ENCODE peak calls at places on chromosomes 12 and 14, in seven cellular contexts. D is IMR-90, O is neuronal stem cell, M is H9, T is H1, E is mesenchymal stem cell, X is trophoblast cell. Y is an unnamed sample.
A peak's percentile ranks its signal among the peaks of the same experiment; 100 is the strongest.

GRCh38 chr12:69687390-69687789 is 11.7 kb downstream of the BEST3 start:
- DNase-seq in X (peak; percentile 8), T (no peak), O (no peak), D (no peak), E (peak; percentile 17), M (no peak), Y (no peak)

GRCh38 chr12:68785358-68785757 is 22.6 kb upstream of the MDM2 start:
- DNase-seq in D (peak; percentile 43), T (no peak), E (no peak), O (no peak), X (peak; percentile 17), M (no peak), Y (no peak)

GRCh38 chr14:32602699-32603098 is 273.6 kb downstream of the AKAP6 start:
- DNase-seq in X (no peak), E (no peak), D (no peak), T (no peak), O (no peak), M (no peak), Y (no peak)

GRCh38 chr14:23122086-23122485 is 3.0 kb upstream of the CEBPE start:
- DNase-seq in E (no peak), M (no peak), O (no peak), X (no peak), T (no peak), D (no peak), Y (no peak)

GRCh38 chr12:112172556-112173324 is 47.4 kb downstream of the TRAFD1 start:
- DNase-seq in O (no peak), M (no peak), E (no peak), D (no peak), X (no peak), T (no peak), Y (no peak)

GRCh38 chr14:71705460-71705859 is 226.8 kb upstream of the RGS6 start:
- DNase-seq in M (no peak), D (peak; percentile 78), T (no peak), E (no peak), O (no peak), X (no peak), Y (no peak)

GRCh38 chr14:92728781-92729364 is 19.6 kb downstream of the LGMN start:
- DNase-seq in E (no peak), D (peak; percentile 31), T (no peak), O (no peak), X (peak; percentile 65), M (no peak), Y (peak; percentile 14)

GRCh38 chr12:93173178-93173957 is 204.4 kb upstream of the NUDT4 start:
- DNase-seq in D (peak; percentile 75), X (no peak), M (no peak), T (no peak), O (no peak), E (no peak), Y (no peak)

GRCh38 chr12:93137656-93138612 is 208.8 kb upstream of the EEA1 start:
- DNase-seq in E (peak; percentile 78), M (no peak), T (no peak), O (no peak), X (peak; percentile 85), D (peak; percentile 90), Y (peak; percentile 28)

GRCh38 chr14:74685054-74685453 is 27.8 kb downstream of the AREL1 start:
- DNase-seq in O (no peak), D (no peak), T (no peak), E (no peak), M (no peak), X (no peak), Y (no peak)

GRCh38 chr12:87667378-87667777 is 361.8 kb downstream of the C12orf50 start:
- DNase-seq in O (no peak), X (peak; percentile 33), T (no peak), E (peak; percentile 15), D (peak; percentile 35), M (no peak), Y (no peak)

GRCh38 chr14:73850940-73851339 is 691 bp upstream of the PTGR2 start:
- DNase-seq in E (peak; percentile 19), T (no peak), X (peak; percentile 84), O (no peak), M (no peak), D (no peak), Y (peak; percentile 27)

GRCh38 chr14:85532981-85533820 is 3.3 kb downstream of the FLRT2 start:
- DNase-seq in E (peak; percentile 89), D (peak; percentile 87), M (peak; percentile 90), T (no peak), O (peak; percentile 76), X (no peak), Y (peak; percentile 98)

GRCh38 chr14:68779761-68780323 is 13.0 kb downstream of the ZFP36L1 start:
- DNase-seq in X (peak; percentile 68), D (peak; percentile 91), E (peak; percentile 96), T (no peak), O (no peak), M (no peak), Y (no peak)

DNA sequence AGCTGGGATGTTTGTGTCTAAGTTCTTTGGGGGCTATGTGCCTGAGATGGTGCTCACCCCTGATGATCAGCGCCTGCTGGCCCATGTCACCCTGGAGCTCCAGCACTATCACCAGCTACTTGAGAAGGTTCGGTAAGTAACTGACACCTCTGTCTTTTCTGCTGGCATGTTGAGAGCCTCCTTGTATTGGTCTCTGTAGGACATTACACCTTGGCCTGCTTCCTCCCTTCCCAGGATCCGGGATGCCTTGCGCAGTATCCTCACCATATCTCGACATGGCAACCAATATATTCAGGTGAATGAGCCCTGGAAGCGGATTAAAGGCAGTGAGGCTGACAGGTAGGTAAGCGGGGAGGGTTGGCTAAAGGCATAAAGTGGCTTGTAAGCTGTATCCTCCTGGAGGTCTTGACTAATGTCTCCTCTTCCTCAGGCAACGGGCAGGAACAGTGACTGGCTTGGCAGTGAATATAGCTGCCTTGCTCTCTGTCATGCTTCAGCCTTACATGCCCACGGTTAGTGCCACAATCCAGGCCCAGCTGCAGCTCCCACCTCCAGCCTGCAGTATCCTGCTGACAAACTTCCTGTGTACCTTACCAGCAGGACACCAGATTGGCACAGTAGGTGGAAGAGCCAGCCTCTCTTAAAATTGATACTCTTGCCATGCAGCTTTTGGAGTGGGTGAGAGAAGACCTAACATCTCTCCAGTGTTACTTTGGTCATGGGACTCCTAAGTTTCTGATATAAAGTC is 5.4 kb downstream of the DDIT3 start:
- DNase-seq in X (no peak), D (no peak), M (no peak), T (no peak), O (no peak), E (no peak), Y (no peak)
- H2BK5ac ChIP-seq in X (no peak overlapping the region), D (no peak overlapping the region), M (no peak overlapping the region), T (no peak overlapping the region), O (no peak overlapping the region), E (no peak overlapping the region), Y (no peak overlapping the region)

GRCh38 chr12:66944365-66944764 is 265.5 kb upstream of the GRIP1 start:
- DNase-seq in O (no peak), M (no peak), D (no peak), X (no peak), T (no peak), E (no peak), Y (peak; percentile 80)
- H2AK5ac ChIP-seq in O (no peak overlapping the region), M (no peak overlapping the region), D (no peak overlapping the region), X (no peak overlapping the region), T (no peak overlapping the region), E (no peak overlapping the region), Y (no peak overlapping the region)

GRCh38 chr12:6335451-6336078 is 6.3 kb downstream of the TNFRSF1A start:
- DNase-seq in X (peak; percentile 73), D (peak; percentile 88), O (no peak), M (peak; percentile 79), E (peak; percentile 94), T (no peak), Y (peak; percentile 82)
- H2BK5ac ChIP-seq in X (peak overlapping the region; percentile 94), D (peak overlapping the region; percentile 95), O (peak overlapping the region; percentile 94), M (peak overlapping the region; percentile 15), E (peak overlapping the region; percentile 100), T (peak overlapping the region; percentile 93), Y (peak overlapping the region; percentile 95)

GRCh38 chr12:104896710-104897109 is 61.4 kb downstream of the SLC41A2 start:
- DNase-seq in O (no peak), T (no peak), D (no peak), M (no peak), E (no peak), X (no peak), Y (no peak)

GRCh38 chr12:104896146-104896545 is 61.9 kb downstream of the SLC41A2 start:
- DNase-seq in T (no peak), O (no peak), M (no peak), E (no peak), X (no peak), D (no peak), Y (no peak)

GRCh38 chr12:104890463-104891096 is 67.5 kb downstream of the SLC41A2 start:
- DNase-seq in M (no peak), E (no peak), D (no peak), T (no peak), X (no peak), O (no peak), Y (no peak)

GRCh38 chr12:104889735-104890134 is 68.4 kb downstream of the SLC41A2 start:
- DNase-seq in M (no peak), E (no peak), O (no peak), D (no peak), T (no peak), X (no peak), Y (no peak)

GRCh38 chr12:104895405-104895804 is 62.7 kb downstream of the SLC41A2 start:
- DNase-seq in E (no peak), O (no peak), M (no peak), T (no peak), X (peak; percentile 76), D (no peak), Y (no peak)
- H2AK5ac ChIP-seq in E (no peak overlapping the region), O (no peak overlapping the region), M (no peak overlapping the region), T (no peak overlapping the region), X (no peak overlapping the region), D (no peak overlapping the region), Y (no peak overlapping the region)

DNA sequence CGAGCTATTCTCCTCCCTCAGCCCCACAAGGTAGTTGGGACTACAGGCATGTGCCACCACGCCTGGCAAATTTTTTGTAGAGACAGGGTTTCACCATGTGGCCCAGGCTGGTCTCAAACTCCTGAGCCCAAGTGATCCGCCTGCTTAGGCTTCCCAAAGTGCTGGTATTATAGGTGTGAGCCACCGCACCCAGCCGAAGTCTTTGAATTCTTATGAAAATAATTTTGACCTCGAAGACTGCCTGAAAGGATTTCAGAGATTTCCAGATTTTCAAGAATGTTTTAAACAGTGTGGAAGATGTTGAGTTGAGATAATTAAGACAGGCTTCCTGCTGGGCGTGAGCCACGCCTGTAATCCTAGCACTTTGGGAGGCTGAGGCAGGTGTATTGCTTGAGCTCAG is 5.0 kb downstream of the PSMA3 start:
- DNase-seq in D (no peak), M (no peak), E (no peak), T (no peak), O (no peak), X (peak; percentile 95), Y (no peak)
- H2BK5ac ChIP-seq in D (no peak overlapping the region), M (no peak overlapping the region), E (no peak overlapping the region), T (no peak overlapping the region), O (no peak overlapping the region), X (no peak overlapping the region), Y (no peak overlapping the region)

GRCh38 chr12:66662179-66662578 is 16.7 kb downstream of the GRIP1 start:
- DNase-seq in O (no peak), M (no peak), D (no peak), X (peak; percentile 43), E (no peak), T (no peak), Y (no peak)
- H2AK5ac ChIP-seq in O (no peak overlapping the region), M (no peak overlapping the region), D (no peak overlapping the region), X (no peak overlapping the region), E (no peak overlapping the region), T (no peak overlapping the region), Y (no peak overlapping the region)

GRCh38 chr14:62957562-62957961 is 87.7 kb downstream of the KCNH5 start:
- DNase-seq in D (peak; percentile 99), T (no peak), O (no peak), X (no peak), M (no peak), E (peak; percentile 54), Y (no peak)
- H2BK5ac ChIP-seq in D (no peak overlapping the region), T (no peak overlapping the region), O (no peak overlapping the region), X (no peak overlapping the region), M (no peak overlapping the region), E (no peak overlapping the region), Y (no peak overlapping the region)

Y was measured in mesendoderm.